ENCODE peak calls at places on chromosomes 13 and 19, in nine cellular contexts. B is RWPE1; I is CD4-positive, alpha-beta T cell; D is GM12878; U is neuronal stem cell; L is ascending aorta; V is tibial artery; H is aorta; T is IMR-90. P is an unnamed sample.

GRCh38 chr19:47107201-47107952 is 6.2 kb downstream of the ZC3H4 start:
- DNase-seq in B (no peak), I (peak), D (no peak), U (no peak), L (no peak), V (no peak), H (no peak), T (peak), P (no peak)

GRCh38 chr19:48351341-48351752 is 12.4 kb downstream of the TMEM143 start:
- DNase-seq in B (peak), I (peak), D (no peak), U (peak), L (no peak), V (peak), H (peak), T (peak), P (peak)

GRCh38 chr13:33125821-33126570 is 109.8 kb downstream of the KL start:
- DNase-seq in B (peak), I (no peak), D (no peak), U (peak), L (no peak), V (peak), H (no peak), T (peak), P (no peak)

GRCh38 chr13:76992548-76993001 is 694 bp downstream of the CLN5 start:
- DNase-seq in B (no peak), I (no peak), D (no peak), U (peak), L (no peak), V (peak), H (peak), T (peak), P (peak)

GRCh38 chr13:104281910-104282309 is 1215.7 kb upstream of the SLC10A2 start:
- DNase-seq in B (no peak), I (no peak), D (no peak), U (no peak), L (no peak), V (no peak), H (no peak), T (no peak), P (no peak)

GRCh38 chr19:48341006-48341405 is 15.7 kb downstream of the EMP3 start:
- DNase-seq in B (peak), I (no peak), D (no peak), U (no peak), L (no peak), V (no peak), H (no peak), T (peak), P (peak)

GRCh38 chr19:17626456-17626855 is 61.7 kb downstream of the UNC13A start:
- DNase-seq in B (no peak), I (no peak), D (no peak), U (no peak), L (no peak), V (no peak), H (no peak), T (no peak), P (no peak)

GRCh38 chr19:17775245-17775927 is 19.6 kb upstream of the B3GNT3 start:
- DNase-seq in B (no peak), I (peak), D (no peak), U (peak), L (no peak), V (peak), H (no peak), T (peak), P (no peak)

GRCh38 chr13:99087954-99088491 is 110.2 kb upstream of the DOCK9 start:
- DNase-seq in B (no peak), I (peak), D (no peak), U (no peak), L (no peak), V (no peak), H (no peak), T (no peak), P (no peak)

GRCh38 chr13:91406619-91407018 is 8.2 kb downstream of the GPC5 start:
- DNase-seq in B (peak), I (no peak), D (no peak), U (peak), L (no peak), V (no peak), H (no peak), T (peak), P (no peak)

GRCh38 chr13:112790735-112791641 is 101.2 kb downstream of the ATP11A start:
- DNase-seq in B (no peak), I (no peak), D (no peak), U (no peak), L (no peak), V (no peak), H (no peak), T (peak), P (no peak)

GRCh38 chr13:105139380-105140285 is 1395.8 kb downstream of the EFNB2 start:
- DNase-seq in B (no peak), I (peak), D (peak), U (no peak), L (no peak), V (peak), H (peak), T (peak), P (peak)

GRCh38 chr13:37863708-37864107 is 5.9 kb downstream of the TRPC4 start:
- DNase-seq in B (no peak), I (no peak), D (no peak), U (no peak), L (no peak), V (no peak), H (no peak), T (no peak), P (no peak)

GRCh38 chr19:35318679-35319448 is 10.1 kb upstream of the CD22 start:
- DNase-seq in B (peak), I (no peak), D (no peak), U (no peak), L (peak), V (peak), H (peak), T (peak), P (peak)

GRCh38 chr13:22897571-22898314 is 283.0 kb upstream of the SGCG start:
- DNase-seq in B (no peak), I (no peak), D (no peak), U (no peak), L (no peak), V (no peak), H (no peak), T (no peak), P (no peak)

GRCh38 chr19:23263870-23264590 is 13.8 kb upstream of the ZNF724 start:
- DNase-seq in B (no peak), I (no peak), D (no peak), U (no peak), L (no peak), V (no peak), H (no peak), T (no peak), P (no peak)

GRCh38 chr19:50546527-50547221 is 21.6 kb downstream of the LRRC4B start:
- DNase-seq in B (no peak), I (no peak), D (no peak), U (no peak), L (no peak), V (no peak), H (no peak), T (no peak), P (peak)

GRCh38 chr13:97695684-97696083 is 257.8 kb upstream of the IPO5 start:
- DNase-seq in B (no peak), I (no peak), D (no peak), U (no peak), L (no peak), V (no peak), H (no peak), T (no peak), P (no peak)

GRCh38 chr19:49182848-49183375 is 25.3 kb downstream of the TRPM4 start:
- DNase-seq in B (no peak), I (no peak), D (no peak), U (no peak), L (no peak), V (no peak), H (no peak), T (no peak), P (no peak)

GRCh38 chr19:17183271-17183757 is 31.8 kb upstream of the USE1 start:
- DNase-seq in B (no peak), I (peak), D (no peak), U (no peak), L (no peak), V (no peak), H (no peak), T (no peak), P (no peak)

GRCh38 chr13:27132538-27132937 is 39.1 kb downstream of the USP12 start:
- DNase-seq in B (no peak), I (no peak), D (peak), U (no peak), L (no peak), V (no peak), H (no peak), T (no peak), P (no peak)

GRCh38 chr19:33125929-33126388 is 6.0 kb upstream of the WDR88 start:
- DNase-seq in B (peak), I (peak), D (peak), U (peak), L (no peak), V (peak), H (no peak), T (peak), P (no peak)

GRCh38 chr13:48909088-48909389 is 66.7 kb upstream of the FNDC3A start:
- DNase-seq in B (no peak), I (no peak), D (no peak), U (no peak), L (no peak), V (no peak), H (no peak), T (no peak), P (no peak)

GRCh38 chr13:37134411-37135041 is 29.1 kb upstream of the CSNK1A1L start:
- DNase-seq in B (no peak), I (no peak), D (no peak), U (no peak), L (no peak), V (no peak), H (no peak), T (peak), P (no peak)

GRCh38 chr13:114128624-114129522 is 3.5 kb downstream of the RASA3 start:
- DNase-seq in B (no peak), I (peak), D (peak), U (no peak), L (peak), V (peak), H (peak), T (peak), P (peak)

GRCh38 chr19:1057185-1057857 is 9.6 kb upstream of the ARHGAP45 start:
- DNase-seq in B (no peak), I (peak), D (no peak), U (no peak), L (no peak), V (no peak), H (no peak), T (peak), P (no peak)

GRCh38 chr13:61094865-61095264 is 320.8 kb downstream of the PCDH20 start:
- DNase-seq in B (no peak), I (no peak), D (no peak), U (no peak), L (no peak), V (no peak), H (no peak), T (no peak), P (no peak)

GRCh38 chr13:84870190-84870589 is 929.0 kb downstream of the SLITRK6 start:
- DNase-seq in B (no peak), I (no peak), D (no peak), U (no peak), L (no peak), V (no peak), H (no peak), T (no peak), P (no peak)

GRCh38 chr13:77980592-77980991 is 62.0 kb upstream of the EDNRB start:
- DNase-seq in B (no peak), I (no peak), D (no peak), U (no peak), L (no peak), V (no peak), H (no peak), T (peak), P (no peak)

GRCh38 chr19:5985098-5985783 is 7.3 kb upstream of the RANBP3 start:
- DNase-seq in B (peak), I (no peak), D (no peak), U (no peak), L (no peak), V (no peak), H (no peak), T (peak), P (no peak)

GRCh38 chr19:11420429-11420893 is 1.3 kb upstream of the RGL3 start:
- DNase-seq in B (no peak), I (no peak), D (no peak), U (no peak), L (no peak), V (peak), H (peak), T (no peak), P (no peak)

GRCh38 chr19:17121736-17122293 is 46.2 kb downstream of the MYO9B start:
- DNase-seq in B (no peak), I (no peak), D (no peak), U (no peak), L (no peak), V (no peak), H (peak), T (peak), P (no peak)

GRCh38 chr19:1189419-1189818 is 15.4 kb upstream of the SBNO2 start:
- DNase-seq in B (no peak), I (peak), D (no peak), U (no peak), L (no peak), V (no peak), H (no peak), T (peak), P (no peak)

GRCh38 chr13:24185591-24186232 is 25.2 kb downstream of the SPATA13 start:
- DNase-seq in B (no peak), I (no peak), D (no peak), U (no peak), L (no peak), V (no peak), H (no peak), T (peak), P (no peak)

GRCh38 chr19:7771072-7771471 is 8.0 kb downstream of the CLEC4M start:
- DNase-seq in B (no peak), I (no peak), D (no peak), U (no peak), L (no peak), V (no peak), H (no peak), T (no peak), P (no peak)

GRCh38 chr19:7773841-7774240 is 10.8 kb downstream of the CLEC4M start:
- DNase-seq in B (no peak), I (no peak), D (no peak), U (no peak), L (no peak), V (no peak), H (no peak), T (no peak), P (no peak)

GRCh38 chr19:7769171-7769570 is 6.1 kb downstream of the CLEC4M start:
- DNase-seq in B (no peak), I (no peak), D (no peak), U (no peak), L (no peak), V (no peak), H (no peak), T (no peak), P (no peak)

GRCh38 chr19:7775761-7776160 is 12.7 kb downstream of the CLEC4M start:
- DNase-seq in B (no peak), I (no peak), D (no peak), U (no peak), L (no peak), V (no peak), H (no peak), T (no peak), P (no peak)

GRCh38 chr19:7772752-7773291 is 9.8 kb downstream of the CLEC4M start:
- DNase-seq in B (peak), I (no peak), D (peak), U (no peak), L (no peak), V (no peak), H (no peak), T (no peak), P (no peak)
- H3K27ac ChIP-seq in B (no peak), I (no peak), D (no peak), U (no peak), L (no peak), V (no peak), H (no peak), T (no peak), P (no peak)

GRCh38 chr13:89940383-89940782 is 1407.1 kb upstream of the MIR17HG start:
- DNase-seq in B (no peak), I (no peak), D (no peak), U (no peak), L (no peak), V (no peak), H (no peak), T (no peak), P (no peak)
- H3K27ac ChIP-seq in B (no peak), I (no peak), D (no peak), U (no peak), L (no peak), V (no peak), H (no peak), T (no peak), P (no peak)

GRCh38 chr13:51549050-51549449 is 35.2 kb upstream of the WDFY2 start:
- DNase-seq in B (no peak), I (no peak), D (peak), U (no peak), L (no peak), V (no peak), H (no peak), T (no peak), P (no peak)
- H3K27ac ChIP-seq in B (no peak), I (no peak), D (no peak), U (no peak), L (no peak), V (no peak), H (no peak), T (no peak), P (no peak)

DNA sequence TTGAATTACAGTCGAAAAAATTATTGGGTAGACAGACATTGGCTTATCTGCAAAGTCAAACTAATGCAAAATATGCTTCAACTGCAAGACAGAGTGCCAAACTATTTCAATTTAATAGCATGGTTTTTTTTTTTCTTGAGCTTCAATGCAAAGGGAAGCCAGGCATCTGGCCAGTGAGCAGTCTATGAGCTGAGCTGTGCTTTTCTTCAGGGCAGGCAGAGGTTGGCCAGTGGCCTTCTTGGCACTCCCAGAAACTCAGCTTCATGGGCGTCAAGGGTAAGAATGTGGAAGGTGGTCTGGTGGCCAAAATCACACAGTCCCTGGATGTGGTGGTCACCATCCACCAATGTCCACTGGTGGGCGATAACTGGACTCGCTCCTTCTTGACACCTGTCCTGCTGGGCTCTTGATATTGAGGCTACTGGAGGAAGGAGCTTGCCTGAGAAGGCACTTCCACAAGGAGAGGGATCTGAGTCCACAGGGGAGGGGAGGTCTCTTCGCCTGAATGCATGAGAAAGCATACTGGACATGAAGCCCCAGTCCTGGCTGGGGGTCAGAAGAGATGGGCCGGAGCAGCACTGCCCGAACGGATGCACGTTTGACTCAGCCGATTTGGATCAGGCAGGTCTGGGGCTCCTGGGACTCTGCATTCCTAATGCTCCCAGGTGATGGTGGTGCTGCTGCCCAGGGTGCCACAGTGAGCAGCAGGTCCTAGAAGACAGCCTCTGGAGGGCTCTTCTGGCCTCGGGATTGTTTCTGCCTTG is 17.1 kb downstream of the COL4A2 start:
- DNase-seq in B (no peak), I (no peak), D (no peak), U (no peak), L (no peak), V (no peak), H (no peak), T (no peak), P (no peak)
- H3K27ac ChIP-seq in B (no peak), I (no peak), D (no peak), U (no peak), L (peak), V (peak), H (peak), T (no peak), P (no peak)

GRCh38 chr19:44857837-44858236 is 11.7 kb downstream of the NECTIN2 start:
- DNase-seq in B (no peak), I (no peak), D (no peak), U (no peak), L (no peak), V (no peak), H (no peak), T (no peak), P (no peak)

GRCh38 chr19:44851427-44851826 is 5.3 kb downstream of the NECTIN2 start:
- DNase-seq in B (no peak), I (no peak), D (no peak), U (no peak), L (no peak), V (no peak), H (no peak), T (no peak), P (no peak)

GRCh38 chr19:44856438-44857083 is 10.5 kb downstream of the NECTIN2 start:
- DNase-seq in B (no peak), I (no peak), D (no peak), U (no peak), L (no peak), V (peak), H (peak), T (no peak), P (no peak)

GRCh38 chr19:44850641-44851109 is 4.6 kb downstream of the NECTIN2 start:
- DNase-seq in B (no peak), I (no peak), D (no peak), U (no peak), L (no peak), V (no peak), H (no peak), T (no peak), P (no peak)

GRCh38 chr19:44855606-44856005 is 9.5 kb downstream of the NECTIN2 start:
- DNase-seq in B (no peak), I (no peak), D (no peak), U (no peak), L (no peak), V (no peak), H (no peak), T (no peak), P (no peak)
- H3K27ac ChIP-seq in B (no peak), I (no peak), D (no peak), U (no peak), L (no peak), V (no peak), H (no peak), T (no peak), P (no peak)

DNA sequence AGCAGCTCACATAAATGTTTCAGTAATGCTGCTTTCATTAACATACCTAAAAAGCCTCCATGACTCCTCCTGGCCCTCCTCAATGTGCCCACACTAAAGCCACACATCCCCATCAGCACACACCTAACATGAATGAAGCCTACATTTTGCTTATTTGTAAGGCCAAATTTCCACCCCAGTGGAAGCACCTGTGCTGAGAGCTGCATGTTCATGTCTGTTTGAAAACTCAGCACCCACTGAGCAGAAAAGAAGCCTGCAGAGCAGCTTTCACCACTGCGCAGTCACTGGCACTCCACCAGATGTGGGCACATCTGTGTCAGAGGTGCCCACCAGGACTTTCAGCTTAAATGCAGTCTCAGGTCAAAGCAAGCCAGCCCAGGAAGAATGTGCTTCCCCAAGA is 93.5 kb downstream of the FOXO1 start:
- DNase-seq in B (no peak), I (no peak), D (no peak), U (no peak), L (no peak), V (no peak), H (no peak), T (no peak), P (no peak)
- H3K27ac ChIP-seq in B (no peak), I (no peak), D (no peak), U (no peak), L (no peak), V (no peak), H (no peak), T (no peak), P (no peak)

DNA sequence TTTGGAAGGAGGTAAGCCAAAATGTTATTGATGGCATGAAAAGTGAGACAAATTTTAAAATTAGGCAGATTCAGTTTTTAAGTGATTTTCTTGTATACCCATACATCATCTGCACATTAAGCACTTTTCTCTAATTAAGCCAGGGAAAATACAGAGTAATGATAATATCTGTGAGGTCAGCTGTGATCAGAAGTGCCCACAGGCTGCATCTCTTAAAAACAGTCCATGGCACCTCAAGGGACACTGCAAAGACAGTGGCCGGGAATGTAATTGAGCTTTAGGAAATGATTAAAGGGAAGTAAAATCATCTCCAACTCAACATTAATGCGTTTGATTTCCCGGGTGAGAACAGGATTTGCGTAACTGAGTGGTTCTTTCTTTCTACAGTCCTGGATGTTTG is 2.0 kb downstream of the COL4A1 start:
- DNase-seq in B (no peak), I (no peak), D (no peak), U (no peak), L (no peak), V (no peak), H (no peak), T (no peak), P (no peak)
- H3K27ac ChIP-seq in B (no peak), I (no peak), D (no peak), U (no peak), L (peak), V (peak), H (no peak), T (peak), P (no peak)